ENCODE peak calls at places on chromosomes 3 and 15, in four cellular contexts. E is A673, N is tibial artery, Y is hepatocyte. G is an unnamed sample.
A peak's percentile ranks its signal among the peaks of the same experiment; 100 is the strongest.

GRCh38 chr3:124256156-124256555 is 264.2 kb upstream of the ROPN1 start:
- DNase-seq in N (no peak), Y (no peak), E (no peak), G (no peak)

GRCh38 chr3:27565201-27565827 is 81.1 kb upstream of the SLC4A7 start:
- DNase-seq in N (no peak), Y (no peak), E (no peak), G (no peak)

GRCh38 chr3:171165986-171166385 is 139.5 kb upstream of the SLC2A2 start:
- DNase-seq in Y (no peak), N (no peak), E (no peak), G (no peak)

GRCh38 chr3:42906085-42906904 is at the start of gene ZNF662:
- DNase-seq in E (no peak), N (peak; percentile 42), Y (no peak), G (no peak)

GRCh38 chr15:75887178-75887577 is 16.5 kb upstream of the FBXO22 start:
- DNase-seq in N (no peak), E (no peak), Y (peak; percentile 18), G (no peak)

GRCh38 chr3:131033480-131034080 is 6.9 kb downstream of the NEK11 start:
- DNase-seq in Y (peak; percentile 45), N (no peak), E (peak; percentile 76), G (peak; percentile 72)

GRCh38 chr3:184953396-184953795 is 141.4 kb downstream of the VPS8 start:
- DNase-seq in Y (no peak), N (no peak), E (no peak), G (no peak)

GRCh38 chr15:36758800-36759199 is 179.4 kb downstream of the CDIN1 start:
- DNase-seq in N (no peak), Y (no peak), E (no peak), G (no peak)

GRCh38 chr3:99439892-99440291 is 198.5 kb upstream of the COL8A1 start:
- DNase-seq in N (no peak), Y (no peak), E (no peak), G (peak; percentile 12)

GRCh38 chr3:8990266-8991215 is 27.3 kb upstream of the RAD18 start:
- DNase-seq in Y (peak; percentile 68), N (no peak), E (no peak), G (no peak)

GRCh38 chr3:99365396-99365795 is 273.0 kb upstream of the COL8A1 start:
- DNase-seq in Y (no peak), E (no peak), N (no peak), G (no peak)

GRCh38 chr15:52028431-52029093 is 9.5 kb downstream of the MAPK6 start:
- DNase-seq in E (no peak), N (no peak), Y (no peak), G (no peak)

GRCh38 chr3:133892546-133893231 is 3.0 kb downstream of the RAB6B start:
- DNase-seq in Y (no peak), N (peak; percentile 19), E (no peak), G (no peak)

GRCh38 chr3:13896473-13897154 is 16.7 kb upstream of the WNT7A start:
- DNase-seq in Y (peak; percentile 85), N (peak; percentile 55), E (peak; percentile 76), G (peak; percentile 74)

GRCh38 chr3:13902648-13903238 is 22.9 kb upstream of the WNT7A start:
- DNase-seq in N (no peak), Y (no peak), E (no peak), G (no peak)

DNA sequence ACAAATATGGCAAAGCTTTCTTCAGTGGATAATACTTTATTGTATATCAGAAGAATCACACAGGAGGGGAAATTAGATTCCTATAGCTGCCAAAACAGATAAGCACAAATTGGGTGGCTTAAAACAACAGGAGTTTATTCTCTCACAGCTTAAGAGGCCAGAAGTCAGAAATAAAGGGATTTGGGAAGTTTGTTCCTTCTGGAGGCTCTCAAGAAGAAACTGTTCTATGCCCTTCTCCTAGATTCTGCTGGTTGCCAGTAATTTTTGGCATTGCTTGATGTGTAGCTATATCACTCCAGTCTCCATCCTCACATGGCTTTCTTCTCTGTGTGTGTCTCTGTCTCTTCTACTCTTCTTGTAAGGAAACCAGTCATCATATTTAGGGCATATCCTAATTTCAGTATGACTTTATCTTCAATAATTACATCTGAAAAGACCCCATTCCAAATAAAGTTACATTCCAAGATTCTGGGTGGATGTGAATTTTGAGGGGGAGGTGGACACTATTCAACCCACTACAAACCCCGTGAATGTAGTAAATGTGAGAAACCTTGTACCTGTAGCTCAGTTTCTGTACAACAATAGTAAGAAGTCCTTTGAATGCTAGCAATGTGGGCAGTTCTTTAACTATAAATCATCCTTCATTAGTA is 22.2 kb upstream of the WNT7A start:
- DNase-seq in N (no peak), E (no peak), Y (no peak), G (no peak)
- H3K4me3 ChIP-seq in N (no peak overlapping the region), E (no peak overlapping the region), Y (no peak overlapping the region), G (no peak overlapping the region)

GRCh38 chr3:55896155-55896554 is 409.0 kb upstream of the WNT5A start:
- DNase-seq in Y (no peak), E (no peak), N (no peak), G (no peak)

GRCh38 chr3:55903680-55904079 is 416.6 kb upstream of the WNT5A start:
- DNase-seq in Y (no peak), N (no peak), E (no peak), G (no peak)

GRCh38 chr3:55897573-55898224 is 410.6 kb upstream of the WNT5A start:
- DNase-seq in Y (peak; percentile 20), E (peak; percentile 21), N (no peak), G (no peak)

GRCh38 chr3:55904716-55905115 is 417.6 kb upstream of the WNT5A start:
- DNase-seq in E (no peak), Y (no peak), N (no peak), G (no peak)

DNA sequence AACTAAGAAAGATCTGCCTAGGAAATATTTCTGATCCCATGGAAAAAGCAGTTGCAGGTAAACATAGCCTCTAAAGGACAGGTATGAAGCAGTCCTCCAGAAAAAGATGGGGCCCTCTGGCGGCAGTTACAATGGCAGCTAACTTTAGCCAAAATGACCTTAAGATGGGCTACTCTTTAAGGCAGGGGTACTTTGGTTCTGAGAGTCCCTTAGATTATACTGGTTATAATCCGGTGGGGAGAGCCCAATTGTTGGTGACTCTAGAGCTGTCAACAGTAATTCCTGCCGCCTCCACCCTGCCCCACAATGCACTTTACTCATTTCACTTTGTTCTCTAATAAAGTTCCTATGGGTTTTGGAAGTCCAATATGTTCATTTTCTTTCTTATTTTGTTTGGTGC is 412.8 kb upstream of the WNT5A start:
- DNase-seq in Y (peak; percentile 21), N (no peak), E (no peak), G (peak; percentile 1)
- TF ChIP-seq CTCF in Y (peak; percentile 40), N (no peak), E (no peak), G (peak; percentile 19)

GRCh38 chr15:81795899-81796298 is 249.9 kb downstream of the MEX3B start:
- DNase-seq in N (no peak), Y (no peak), E (no peak), G (no peak)
- H3K4me3 ChIP-seq in N (no peak overlapping the region), Y (no peak overlapping the region), E (no peak overlapping the region), G (no peak overlapping the region)

DNA sequence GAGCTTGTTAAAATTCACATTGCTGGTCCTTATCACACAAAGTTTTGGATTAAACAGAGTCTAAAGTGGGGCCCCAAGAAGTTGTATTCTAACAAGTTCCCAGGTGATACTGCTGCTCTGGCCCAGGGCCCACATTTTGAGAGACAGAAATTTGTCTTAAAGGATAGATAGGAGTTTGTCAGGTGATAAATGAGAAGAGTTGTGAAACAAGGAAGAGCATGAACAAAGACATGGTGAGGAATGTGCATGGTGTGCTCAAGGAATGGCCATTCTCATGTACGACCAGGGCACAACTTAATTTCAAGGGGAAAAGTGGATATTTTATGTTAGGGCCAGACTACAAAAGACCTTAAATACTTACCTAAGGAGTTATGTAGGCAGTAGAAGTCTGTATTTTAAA is 75.6 kb downstream of the GPR156 start:
- DNase-seq in Y (no peak), E (no peak), N (no peak), G (no peak)
- TF ChIP-seq CTCF in Y (no peak), E (no peak), N (no peak), G (no peak)

GRCh38 chr3:15438988-15439387 is 11.6 kb downstream of the EAF1 start:
- DNase-seq in N (no peak), E (no peak), Y (no peak), G (peak; percentile 80)
- H3K4me3 ChIP-seq in N (no peak overlapping the region), E (no peak overlapping the region), Y (no peak overlapping the region), G (no peak overlapping the region)

GRCh38 chr3:13927295-13927694 is 47.4 kb upstream of the WNT7A start:
- DNase-seq in Y (no peak), E (no peak), N (no peak), G (no peak)
- TF ChIP-seq CTCF in Y (no peak), E (peak; percentile 29), N (no peak), G (no peak)

GRCh38 chr3:49413338-49413734 is 1.1 kb downstream of the TCTA start:
- DNase-seq in E (no peak), Y (no peak), N (no peak), G (no peak)
- H3K4me3 ChIP-seq in E (peak overlapping the region; percentile 84), Y (no peak overlapping the region), N (peak overlapping the region; percentile 79), G (peak overlapping the region; percentile 95)

DNA sequence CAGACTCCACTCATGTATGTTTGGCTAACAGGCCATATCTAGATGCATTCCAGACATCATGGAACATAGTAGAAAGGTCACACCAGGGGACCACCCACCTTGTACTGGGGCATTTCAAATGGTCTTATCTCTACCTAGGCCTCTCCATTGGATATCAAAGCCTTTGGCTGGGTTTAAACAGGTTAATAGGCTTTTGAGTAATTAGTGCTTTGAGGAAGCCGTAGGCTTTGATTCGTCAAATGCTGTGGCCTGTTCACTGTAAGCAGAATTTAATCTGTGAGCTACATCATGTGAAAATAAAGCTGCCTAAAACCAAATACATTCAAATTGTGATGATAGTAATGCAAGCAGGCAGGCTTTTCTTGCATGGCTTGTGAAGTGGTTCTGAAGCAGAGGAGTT is 129.5 kb downstream of the ST8SIA2 start:
- DNase-seq in N (no peak), Y (no peak), E (no peak), G (no peak)
- TF ChIP-seq CTCF in N (no peak), Y (no peak), E (no peak), G (no peak)

G was measured in fibroblast of the aortic adventitia.